ENCODE peak calls at places on chromosomes 1 and 21, in four cellular contexts. L is breast epithelium, Z is fibroblast of lung, E is A549. W is an unnamed sample.

GRCh38 chr21:35414511-35415139 is 365.5 kb upstream of the RUNX1 start:
- DNase-seq in L (no peak), E (no peak), Z (no peak), W (no peak)

GRCh38 chr1:50934838-50935237 is 25.2 kb downstream of the FAF1 start:
- DNase-seq in L (no peak), E (no peak), Z (no peak), W (no peak)

GRCh38 chr1:115426271-115426771 is 88.3 kb upstream of the NGF start:
- DNase-seq in L (no peak), Z (peak), E (peak), W (peak)

GRCh38 chr1:171403396-171403795 is 81.9 kb upstream of the PRRC2C start:
- DNase-seq in E (no peak), L (no peak), Z (no peak), W (peak)

GRCh38 chr1:81590171-81590570 is 210.6 kb upstream of the ADGRL2 start:
- DNase-seq in Z (peak), L (no peak), E (no peak), W (no peak)

GRCh38 chr1:33155877-33156538 is 25.8 kb downstream of the TRIM62 start:
- DNase-seq in L (no peak), E (no peak), Z (no peak), W (no peak)

GRCh38 chr1:69499203-69499803 is 68.4 kb upstream of the LRRC7 start:
- DNase-seq in Z (no peak), E (no peak), L (no peak), W (no peak)

GRCh38 chr1:54804471-54805132 is 3.5 kb upstream of the TTC22 start:
- DNase-seq in E (no peak), L (no peak), Z (no peak), W (no peak)

GRCh38 chr1:43822040-43822439 is 111.6 kb upstream of the ARTN start:
- DNase-seq in E (peak), L (peak), Z (peak), W (peak)

GRCh38 chr1:28507247-28507645 is 1.4 kb downstream of the RCC1 start:
- DNase-seq in L (no peak), E (no peak), Z (peak), W (no peak)

GRCh38 chr1:53657256-53657805 is 81.6 kb downstream of the GLIS1 start:
- DNase-seq in L (no peak), E (no peak), Z (no peak), W (no peak)

GRCh38 chr1:230901711-230902110 is 33.4 kb upstream of the C1orf198 start:
- DNase-seq in L (no peak), Z (no peak), E (no peak), W (no peak)

GRCh38 chr1:109816975-109817535 is 53.3 kb upstream of the EPS8L3 start:
- DNase-seq in L (no peak), E (no peak), Z (no peak), W (no peak)

GRCh38 chr1:29501227-29501976 is 265.1 kb downstream of the PTPRU start:
- DNase-seq in Z (no peak), E (no peak), L (peak), W (no peak)

GRCh38 chr21:31873275-31873695 is 465 bp downstream of the HUNK start:
- DNase-seq in E (peak), L (no peak), Z (no peak), W (no peak)

GRCh38 chr1:223856386-223856785 is 10.6 kb upstream of the TP53BP2 start:
- DNase-seq in L (no peak), E (no peak), Z (no peak), W (no peak)

GRCh38 chr1:62906428-62906886 is 122.5 kb downstream of the ATG4C start:
- DNase-seq in E (peak), Z (peak), L (no peak), W (no peak)

GRCh38 chr1:244349103-244349531 is 102.6 kb downstream of the ADSS2 start:
- DNase-seq in Z (peak), E (peak), L (no peak), W (no peak)

GRCh38 chr1:30601316-30602085 is 121.9 kb downstream of the MATN1 start:
- DNase-seq in Z (no peak), L (no peak), E (no peak), W (no peak)
- TF ChIP-seq CTCF in Z (no peak), L (no peak), E (no peak), W (no peak)

DNA sequence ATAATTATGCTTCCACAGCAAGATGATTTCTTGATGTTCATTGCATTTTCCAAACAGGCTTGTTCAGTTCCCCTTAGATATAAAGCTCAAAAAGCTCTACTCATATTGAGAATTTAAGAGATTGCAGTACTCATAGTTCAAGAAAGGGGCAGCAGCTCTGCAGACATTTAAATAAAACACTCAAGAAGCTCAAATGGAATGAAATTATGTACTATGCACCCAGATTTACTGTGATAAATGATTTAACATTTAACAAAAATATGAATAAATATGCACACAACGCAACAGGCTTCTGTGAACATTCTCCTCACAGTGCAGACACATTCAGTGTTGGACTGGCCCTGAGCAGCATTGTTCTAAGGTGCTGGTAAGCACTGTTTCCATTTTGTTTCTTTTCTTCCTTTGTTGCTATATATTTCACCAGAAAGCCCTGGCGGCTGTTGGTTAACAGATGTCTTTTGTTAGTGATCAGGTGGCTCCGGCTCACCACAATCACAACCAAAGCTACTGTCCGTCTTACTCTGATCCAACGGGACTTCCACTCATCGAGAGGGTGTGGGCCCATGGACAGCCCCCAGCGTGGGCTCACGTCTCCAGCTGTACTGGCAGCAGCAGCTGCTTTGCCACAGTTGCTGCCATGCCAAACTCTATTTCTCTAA is 1440.3 kb downstream of the NCAM2 start:
- DNase-seq in E (no peak), L (no peak), Z (no peak), W (no peak)
- TF ChIP-seq CTCF in E (no peak), L (no peak), Z (no peak), W (no peak)

DNA sequence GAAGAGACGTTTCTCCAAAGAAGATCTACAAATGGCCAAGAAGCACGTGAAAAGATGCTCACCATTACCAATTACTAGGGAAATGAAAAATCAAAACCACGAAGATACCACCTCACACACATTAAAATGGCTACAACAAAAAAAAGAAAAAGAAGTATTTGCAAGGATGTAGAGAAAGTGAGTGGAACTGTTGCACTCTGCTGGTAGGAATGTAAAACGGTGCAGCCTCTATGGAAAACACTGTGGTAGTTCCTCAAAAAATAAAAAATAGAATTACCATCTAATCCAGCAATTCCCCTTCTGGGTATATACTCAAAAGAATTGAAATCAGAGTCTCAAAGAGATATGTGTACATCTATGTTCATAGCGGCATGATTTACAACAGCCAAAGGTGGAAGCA is 115.4 kb upstream of the EDN2 start:
- DNase-seq in Z (peak), E (peak), L (no peak), W (no peak)
- TF ChIP-seq CTCF in Z (peak), E (peak), L (no peak), W (peak)

GRCh38 chr1:218804014-218804785 is 369.5 kb upstream of the LYPLAL1 start:
- DNase-seq in L (no peak), E (no peak), Z (peak), W (no peak)

GRCh38 chr1:218803351-218803997 is 370.2 kb upstream of the LYPLAL1 start:
- DNase-seq in L (no peak), Z (no peak), E (no peak), W (no peak)

GRCh38 chr1:218802799-218803198 is 370.9 kb upstream of the LYPLAL1 start:
- DNase-seq in L (no peak), E (no peak), Z (no peak), W (no peak)
- TF ChIP-seq CTCF in L (no peak), E (no peak), Z (no peak), W (no peak)

DNA sequence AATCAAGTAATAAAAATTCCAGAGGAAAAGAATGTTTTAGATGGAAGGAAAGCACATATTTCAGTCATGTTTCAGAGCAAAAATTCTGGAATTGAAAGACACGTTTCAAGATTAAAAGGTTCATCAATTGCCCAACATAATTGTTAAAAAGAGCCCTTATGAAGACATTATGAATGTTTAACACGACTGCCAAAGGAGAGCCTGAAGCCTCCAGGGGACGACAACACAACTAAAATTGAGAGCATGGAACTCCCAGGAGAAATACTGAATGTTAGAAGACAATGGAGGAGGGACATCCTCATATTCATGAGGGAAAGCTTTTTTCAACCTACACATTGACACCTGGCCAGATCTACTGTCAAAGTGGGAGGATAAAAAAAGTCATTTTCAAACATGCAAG is 16.0 kb downstream of the OR2T11 start:
- DNase-seq in E (peak), L (peak), Z (peak), W (no peak)
- TF ChIP-seq CTCF in E (peak), L (no peak), Z (peak), W (no peak)

DNA sequence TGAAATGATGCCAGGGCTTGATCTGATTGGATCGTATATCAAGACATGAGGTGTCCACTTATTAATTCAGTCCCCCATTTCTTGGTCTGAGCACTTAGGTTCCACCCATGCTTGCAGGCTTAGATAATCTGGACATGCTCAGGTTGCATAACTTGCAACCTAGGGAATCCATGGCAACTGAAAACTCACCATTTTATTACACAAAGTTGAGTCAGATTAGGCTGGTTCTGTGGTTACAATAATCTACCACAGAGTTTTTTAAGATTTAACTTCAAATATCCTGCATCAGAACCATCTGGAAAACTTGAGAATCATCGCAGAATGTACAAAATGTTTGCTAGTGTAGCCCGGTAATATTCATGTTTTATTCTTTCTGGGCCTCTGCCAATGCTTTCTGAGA is 707.1 kb upstream of the ADAMTS5 start:
- DNase-seq in L (no peak), E (no peak), Z (peak), W (no peak)
- TF ChIP-seq CTCF in L (no peak), E (no peak), Z (no peak), W (no peak)